ENCODE peak calls at places on chromosomes 16 and 17, in five cellular contexts. H, K, S, A and X are unnamed samples.

GRCh38 chr16:3822366-3823045 is 58.0 kb downstream of the CREBBP start:
- DNase-seq in S (no peak), A (no peak), K (no peak), H (peak), X (no peak)

GRCh38 chr16:1503110-1503955 is 10.2 kb downstream of the TELO2 start:
- DNase-seq in S (no peak), A (no peak), K (no peak), H (no peak), X (no peak)

GRCh38 chr16:53022374-53022773 is 30.3 kb downstream of the CHD9NB start:
- DNase-seq in A (peak), K (no peak), H (peak), S (no peak), X (peak)

GRCh38 chr16:31331141-31331764 is 23.7 kb upstream of the ITGAX start:
- DNase-seq in K (no peak), A (no peak), H (no peak), S (no peak), X (no peak)

GRCh38 chr16:1976951-1977874 is 4.1 kb downstream of the NOXO1 start:
- DNase-seq in S (no peak), A (no peak), H (no peak), K (no peak), X (no peak)

GRCh38 chr16:85004587-85005205 is 6.6 kb downstream of the ZDHHC7 start:
- DNase-seq in H (peak), A (no peak), K (no peak), S (no peak), X (no peak)

GRCh38 chr16:87447323-87447722 is 45.5 kb downstream of the ZCCHC14 start:
- DNase-seq in A (no peak), K (no peak), H (peak), S (no peak), X (no peak)

GRCh38 chr17:31550389-31551056 is 159.0 kb downstream of the RAB11FIP4 start:
- DNase-seq in H (peak), K (no peak), A (no peak), S (no peak), X (no peak)

GRCh38 chr17:30375661-30376060 is 3.1 kb upstream of the CPD start:
- DNase-seq in K (no peak), S (no peak), A (no peak), H (peak), X (peak)

GRCh38 chr16:4679854-4680636 is 13.3 kb upstream of the NUDT16L1 start:
- DNase-seq in K (peak), A (peak), H (peak), S (peak), X (no peak)

GRCh38 chr17:81537856-81538555 is 9.8 kb downstream of the FSCN2 start:
- DNase-seq in S (no peak), K (no peak), A (no peak), H (no peak), X (no peak)
- TF ChIP-seq POLR2A in S (no peak), K (no peak), A (no peak), H (no peak), X (no peak)

GRCh38 chr17:28661635-28662526 is at the start of the genes SDF2 and SUPT6H:
- DNase-seq in H (peak), K (peak), S (peak), A (peak), X (peak)
- TF ChIP-seq POLR2A in H (peak), K (peak), S (peak), A (peak), X (peak)

GRCh38 chr16:11331967-11332366 is 13.3 kb upstream of the RMI2 start:
- DNase-seq in H (no peak), A (no peak), K (no peak), S (no peak), X (no peak)
- TF ChIP-seq POLR2A in H (no peak), A (no peak), K (no peak), S (no peak), X (no peak)

GRCh38 chr16:17939723-17940122 is 396.8 kb downstream of the NPIPA8 start:
- DNase-seq in K (no peak), H (no peak), A (no peak), S (no peak), X (no peak)

GRCh38 chr16:17939052-17939673 is 397.4 kb downstream of the NPIPA8 start:
- DNase-seq in H (no peak), K (no peak), S (no peak), A (no peak), X (no peak)

GRCh38 chr16:17938546-17938945 is 398.0 kb downstream of the NPIPA8 start:
- DNase-seq in H (no peak), K (no peak), A (no peak), S (no peak), X (no peak)

GRCh38 chr16:17942067-17942466 is 394.5 kb downstream of the NPIPA8 start:
- DNase-seq in K (no peak), A (no peak), S (no peak), H (no peak), X (no peak)

GRCh38 chr16:17940584-17940983 is 396.0 kb downstream of the NPIPA8 start:
- DNase-seq in K (no peak), S (no peak), H (no peak), A (no peak), X (no peak)
- TF ChIP-seq POLR2A in K (no peak), S (no peak), H (no peak), A (no peak), X (no peak)

GRCh38 chr17:39706383-39706782 is 6.5 kb downstream of the ERBB2 start:
- DNase-seq in H (no peak), K (no peak), S (no peak), A (no peak), X (no peak)

GRCh38 chr17:39704821-39705551 is 5.1 kb downstream of the ERBB2 start:
- DNase-seq in A (no peak), K (no peak), S (no peak), H (peak), X (no peak)

GRCh38 chr17:39703913-39704312 is 4.0 kb downstream of the ERBB2 start:
- DNase-seq in K (no peak), A (no peak), S (no peak), H (no peak), X (no peak)

GRCh38 chr17:39706921-39707337 is 7.1 kb downstream of the ERBB2 start:
- DNase-seq in A (no peak), H (no peak), S (no peak), K (no peak), X (no peak)

DNA sequence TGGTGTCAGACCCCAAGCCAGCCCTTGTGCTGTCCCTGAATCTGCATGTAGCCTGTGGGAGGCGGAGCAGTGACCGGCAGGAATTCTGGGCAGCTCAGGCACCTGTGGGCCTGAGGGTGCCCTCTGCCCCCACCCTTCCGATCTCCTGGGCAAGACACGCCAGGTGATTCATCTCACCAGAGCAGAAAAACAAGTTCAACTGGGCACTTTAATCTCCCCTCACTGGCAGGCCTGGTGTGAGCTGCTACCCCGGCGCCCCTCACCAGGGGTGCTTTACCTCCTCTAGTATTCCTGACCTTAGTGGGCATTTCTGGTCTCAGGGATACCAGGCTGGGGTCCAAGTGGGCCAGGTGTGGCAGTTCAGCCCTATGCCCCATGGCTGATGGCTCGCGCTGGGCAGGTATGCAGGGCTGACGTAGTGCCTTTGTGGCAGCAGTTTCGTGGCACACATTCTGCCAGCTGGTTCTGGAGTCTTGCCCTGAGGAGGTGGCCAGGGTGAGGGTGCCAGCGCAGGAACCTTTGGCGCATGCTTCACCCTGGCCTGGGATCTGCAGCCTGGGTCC is 6.0 kb downstream of the ERBB2 start:
- DNase-seq in H (no peak), K (peak), S (peak), A (no peak), X (no peak)
- TF ChIP-seq POLR2A in H (no peak), K (no peak), S (no peak), A (no peak), X (no peak)

DNA sequence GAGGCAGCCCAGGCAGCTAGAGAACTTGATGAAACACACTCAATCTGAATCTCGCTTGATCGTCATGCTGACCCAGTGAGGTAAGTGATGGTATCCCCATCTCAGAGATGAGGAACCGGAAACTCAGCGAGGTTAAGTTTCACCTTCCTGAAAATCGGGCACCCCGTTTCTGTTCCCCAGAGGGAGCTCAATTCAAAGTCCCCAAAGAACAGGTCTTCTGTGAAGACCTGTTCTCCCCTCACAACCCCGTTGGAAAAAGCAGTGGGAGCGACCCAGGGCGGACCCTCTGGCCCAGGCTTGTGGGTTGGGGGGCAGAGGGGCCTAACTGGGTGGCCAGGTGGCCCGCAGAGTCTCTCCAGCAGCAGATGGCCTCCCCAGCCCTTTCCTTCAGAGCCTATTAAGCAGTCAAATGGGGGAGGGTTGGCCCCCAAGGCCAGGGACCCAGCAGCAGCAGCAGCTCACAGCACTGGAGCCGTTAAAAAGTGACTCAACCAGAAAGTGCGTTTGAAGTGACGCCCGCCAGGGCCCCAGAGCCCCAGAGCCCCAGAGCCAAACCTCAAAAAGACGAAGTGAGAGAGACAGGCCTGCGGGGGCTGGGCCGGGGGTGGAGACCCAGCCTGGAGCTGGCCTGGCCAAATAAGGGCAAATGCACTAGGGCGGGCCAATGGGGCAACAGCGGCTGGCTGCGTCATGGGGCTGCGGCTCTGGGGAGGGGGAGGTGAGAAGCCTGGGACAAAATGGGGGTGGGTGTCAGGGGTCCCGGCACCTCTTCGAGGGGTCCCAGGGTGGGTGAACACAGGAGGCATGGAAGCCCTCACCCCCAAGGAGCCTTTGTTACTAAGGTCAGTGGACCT is 9.2 kb upstream of the TSPOAP1 start:
- DNase-seq in H (peak), A (peak), K (peak), S (peak), X (peak)
- TF ChIP-seq POLR2A in H (no peak), A (no peak), K (peak), S (peak), X (peak)

GRCh38 chr17:38353668-38354067 is 2.0 kb downstream of the SOCS7 start:
- DNase-seq in K (no peak), A (no peak), H (no peak), S (no peak), X (no peak)

GRCh38 chr17:38350035-38350434 is 1.6 kb upstream of the SOCS7 start:
- DNase-seq in S (no peak), K (no peak), H (no peak), A (no peak), X (no peak)

GRCh38 chr17:38353084-38353604 is 1.5 kb downstream of the SOCS7 start:
- DNase-seq in H (no peak), A (no peak), S (no peak), K (no peak), X (peak)

GRCh38 chr17:38352245-38353083 is 820 bp downstream of the SOCS7 start:
- DNase-seq in K (no peak), A (peak), S (no peak), H (no peak), X (peak)

DNA sequence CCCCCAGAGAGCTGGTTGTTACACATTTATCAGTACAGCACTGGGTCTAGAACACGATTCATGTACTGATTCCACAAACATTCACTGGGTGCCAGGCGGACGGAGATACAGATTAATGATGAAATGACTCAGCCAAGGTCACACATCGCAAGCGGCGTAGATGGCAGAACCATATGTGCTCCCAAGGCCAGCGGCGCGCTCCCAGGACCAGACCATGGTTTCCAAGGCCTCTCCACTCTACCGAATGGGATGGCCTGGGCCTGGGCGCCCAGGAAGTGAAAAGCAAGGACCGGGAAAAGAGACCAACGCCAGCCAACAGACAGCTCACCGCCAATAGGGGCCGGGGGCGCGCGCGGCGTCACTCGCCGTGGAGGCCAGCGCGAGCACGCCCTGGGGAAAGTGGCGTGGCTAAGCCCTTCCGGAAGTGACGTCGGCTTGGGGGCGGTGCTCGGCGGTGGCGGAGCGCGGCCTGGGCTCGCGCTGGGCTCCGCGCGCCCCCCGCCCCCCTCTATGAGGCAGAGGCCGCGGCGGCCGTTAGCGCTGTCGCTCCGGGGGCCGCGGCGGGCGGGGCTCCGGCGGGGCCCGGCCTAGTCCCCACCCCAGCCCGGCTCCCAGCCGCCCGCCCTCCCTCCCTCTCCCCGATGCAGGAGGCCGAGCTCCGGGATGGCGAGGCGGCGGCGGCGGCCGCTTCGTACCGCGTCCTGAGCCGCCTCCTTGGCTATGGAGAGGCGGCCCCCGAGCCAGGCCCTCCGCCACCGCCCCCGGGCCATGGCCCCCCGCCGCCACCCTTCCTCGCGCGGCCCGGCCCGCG is at the start of gene SOCS7:
- DNase-seq in H (peak), A (peak), S (peak), K (peak), X (peak)
- TF ChIP-seq POLR2A in H (peak), A (no peak), S (no peak), K (peak), X (peak)

GRCh38 chr17:17693253-17693954 is 12.1 kb downstream of the RAI1 start:
- DNase-seq in H (no peak), K (peak), S (no peak), A (peak), X (peak)
- TF ChIP-seq POLR2A in H (no peak), K (no peak), S (no peak), A (no peak), X (no peak)

GRCh38 chr16:56998352-56998751 is 9.0 kb downstream of the NLRC5 start:
- DNase-seq in A (no peak), H (no peak), K (peak), S (no peak), X (no peak)
- TF ChIP-seq POLR2A in A (no peak), H (no peak), K (no peak), S (no peak), X (no peak)

GRCh38 chr17:47649972-47650524 is 329 bp downstream of the KPNB1 start:
- DNase-seq in H (no peak), S (no peak), A (no peak), K (peak), X (no peak)

GRCh38 chr17:47651704-47652103 is 2.0 kb downstream of the KPNB1 start:
- DNase-seq in K (no peak), A (no peak), S (no peak), H (no peak), X (no peak)

GRCh38 chr17:47650525-47651522 is 1.1 kb downstream of the KPNB1 start:
- DNase-seq in K (peak), S (peak), H (peak), A (peak), X (peak)

GRCh38 chr17:47652570-47652969 is 2.9 kb downstream of the KPNB1 start:
- DNase-seq in H (peak), S (no peak), A (no peak), K (no peak), X (no peak)

DNA sequence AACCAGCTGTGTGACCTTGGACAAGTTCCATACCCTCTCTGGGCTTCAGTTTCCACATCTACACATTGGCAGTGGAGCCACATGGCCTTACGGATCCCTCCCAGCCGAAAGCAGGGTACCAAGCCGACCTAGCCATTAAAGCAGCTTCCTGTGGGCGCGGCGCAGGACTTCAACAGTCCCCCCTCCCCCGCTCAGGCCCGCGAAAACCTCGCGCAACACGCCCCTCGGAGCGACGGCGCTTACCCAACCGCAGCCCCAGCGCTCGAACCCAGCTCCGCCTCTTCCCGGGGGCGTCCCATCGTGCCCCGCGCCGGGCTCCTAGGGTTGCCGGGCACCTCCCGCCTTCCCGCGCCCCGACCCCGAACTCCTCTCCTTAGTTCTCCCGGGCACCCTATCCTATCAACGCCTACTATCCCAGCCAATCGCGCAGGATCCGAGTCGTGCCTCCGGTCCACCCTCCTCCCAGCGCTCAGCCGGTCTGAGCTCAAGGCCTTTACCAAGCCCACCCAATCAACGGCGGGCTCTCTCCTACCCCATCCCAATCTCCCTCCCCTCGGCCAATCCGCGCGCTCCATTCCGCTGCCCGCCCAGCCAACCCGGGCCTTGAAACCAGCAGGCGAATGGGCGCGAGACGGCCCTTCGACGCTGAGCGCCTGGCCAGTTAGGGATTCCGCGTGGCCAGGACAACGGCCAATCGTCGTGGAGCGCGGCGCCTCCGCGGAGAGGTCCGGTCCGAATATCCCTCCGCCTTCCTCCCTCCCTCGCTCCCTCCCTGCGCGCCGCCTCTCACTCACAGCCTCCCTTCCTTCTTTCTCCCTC is at the start of gene KPNB1:
- DNase-seq in K (peak), S (peak), A (peak), H (peak), X (peak)
- TF ChIP-seq POLR2A in K (peak), S (no peak), A (no peak), H (peak), X (peak)